ENCODE peak calls at places on chromosomes 4 and X, in five cellular contexts. U, M, J, H and Q are unnamed samples.

GRCh38 chr4:141731481-141731880 is 95.1 kb downstream of the IL15 start:
- DNase-seq in U (peak; percentile 41), M (no peak), J (no peak), H (no peak), Q (no peak)

GRCh38 chrX:13855689-13856425 is 39.0 kb upstream of the GPM6B start:
- DNase-seq in U (no peak), M (no peak), J (no peak), H (no peak), Q (no peak)

GRCh38 chr4:147924604-147925412 is 192.9 kb downstream of the ARHGAP10 start:
- DNase-seq in U (peak; percentile 40), M (peak; percentile 66), J (peak; percentile 4), H (no peak), Q (no peak)

GRCh38 chr4:112514079-112514448 is 1.9 kb downstream of the NEUROG2 start:
- DNase-seq in U (no peak), M (peak; percentile 33), J (no peak), H (no peak), Q (no peak)

GRCh38 chr4:26789208-26789607 is 71.4 kb upstream of the STIM2 start:
- DNase-seq in U (no peak), M (no peak), J (no peak), H (no peak), Q (no peak)

GRCh38 chrX:42615161-42615563 is 162.8 kb downstream of the PPP1R2C start:
- DNase-seq in U (no peak), M (no peak), J (no peak), H (no peak), Q (no peak)

GRCh38 chr4:40289366-40290188 is 45.6 kb upstream of the CHRNA9 start:
- DNase-seq in U (peak; percentile 3), M (no peak), J (no peak), H (no peak), Q (no peak)

GRCh38 chr4:145823743-145824142 is 114.9 kb downstream of the ZNF827 start:
- DNase-seq in U (no peak), M (no peak), J (no peak), H (no peak), Q (no peak)

GRCh38 chr4:158783775-158784174 is 14.9 kb downstream of the FNIP2 start:
- DNase-seq in U (peak; percentile 76), M (no peak), J (no peak), H (no peak), Q (no peak)

GRCh38 chrX:19886888-19887531 is 390 bp downstream of the SH3KBP1 start:
- DNase-seq in U (no peak), M (peak; percentile 67), J (peak; percentile 48), H (peak; percentile 49), Q (no peak)

GRCh38 chrX:73916931-73917657 is 354.1 kb downstream of the CHIC1 start:
- DNase-seq in U (peak; percentile 91), M (no peak), J (peak; percentile 41), H (no peak), Q (no peak)

GRCh38 chrX:46204721-46205422 is 340.3 kb downstream of the ZNF674 start:
- DNase-seq in U (no peak), M (no peak), J (no peak), H (no peak), Q (no peak)

GRCh38 chrX:2794336-2794735 is 34.4 kb upstream of the GYG2 start:
- DNase-seq in U (no peak), M (no peak), J (no peak), H (no peak), Q (no peak)

GRCh38 chr4:94665500-94666398 is 92.0 kb upstream of the BMPR1B start:
- DNase-seq in U (no peak), M (no peak), J (peak; percentile 24), H (no peak), Q (no peak)

GRCh38 chr4:66736593-66736992 is 808.7 kb downstream of the CENPC start:
- DNase-seq in U (no peak), M (no peak), J (no peak), H (no peak), Q (no peak)

GRCh38 chr4:60657041-60657440 is 543.1 kb upstream of the ADGRL3 start:
- DNase-seq in U (peak; percentile 1), M (no peak), J (no peak), H (no peak), Q (no peak)

GRCh38 chrX:55451990-55452824 is at the start of gene MAGEH1:
- DNase-seq in U (peak; percentile 79), M (peak; percentile 74), J (peak; percentile 46), H (peak; percentile 41), Q (peak; percentile 55)

GRCh38 chr4:125517831-125518230 is 203.1 kb downstream of the FAT4 start:
- DNase-seq in U (no peak), M (no peak), J (no peak), H (no peak), Q (no peak)

GRCh38 chrX:14449773-14450172 is 79.6 kb upstream of the GLRA2 start:
- DNase-seq in U (no peak), M (no peak), J (no peak), H (no peak), Q (no peak)

GRCh38 chr4:169144061-169144600 is 126.6 kb downstream of the SH3RF1 start:
- DNase-seq in U (no peak), M (no peak), J (no peak), H (no peak), Q (no peak)

GRCh38 chr4:23401572-23401971 is 488.3 kb downstream of the PPARGC1A start:
- DNase-seq in U (no peak), M (no peak), J (no peak), H (no peak), Q (no peak)

GRCh38 chr4:158823461-158823873 is 54.6 kb downstream of the FNIP2 start:
- DNase-seq in U (peak; percentile 58), M (no peak), J (no peak), H (no peak), Q (no peak)

GRCh38 chr4:120317713-120318112 is 251.1 kb upstream of the MAD2L1 start:
- DNase-seq in U (no peak), M (no peak), J (no peak), H (no peak), Q (no peak)

DNA sequence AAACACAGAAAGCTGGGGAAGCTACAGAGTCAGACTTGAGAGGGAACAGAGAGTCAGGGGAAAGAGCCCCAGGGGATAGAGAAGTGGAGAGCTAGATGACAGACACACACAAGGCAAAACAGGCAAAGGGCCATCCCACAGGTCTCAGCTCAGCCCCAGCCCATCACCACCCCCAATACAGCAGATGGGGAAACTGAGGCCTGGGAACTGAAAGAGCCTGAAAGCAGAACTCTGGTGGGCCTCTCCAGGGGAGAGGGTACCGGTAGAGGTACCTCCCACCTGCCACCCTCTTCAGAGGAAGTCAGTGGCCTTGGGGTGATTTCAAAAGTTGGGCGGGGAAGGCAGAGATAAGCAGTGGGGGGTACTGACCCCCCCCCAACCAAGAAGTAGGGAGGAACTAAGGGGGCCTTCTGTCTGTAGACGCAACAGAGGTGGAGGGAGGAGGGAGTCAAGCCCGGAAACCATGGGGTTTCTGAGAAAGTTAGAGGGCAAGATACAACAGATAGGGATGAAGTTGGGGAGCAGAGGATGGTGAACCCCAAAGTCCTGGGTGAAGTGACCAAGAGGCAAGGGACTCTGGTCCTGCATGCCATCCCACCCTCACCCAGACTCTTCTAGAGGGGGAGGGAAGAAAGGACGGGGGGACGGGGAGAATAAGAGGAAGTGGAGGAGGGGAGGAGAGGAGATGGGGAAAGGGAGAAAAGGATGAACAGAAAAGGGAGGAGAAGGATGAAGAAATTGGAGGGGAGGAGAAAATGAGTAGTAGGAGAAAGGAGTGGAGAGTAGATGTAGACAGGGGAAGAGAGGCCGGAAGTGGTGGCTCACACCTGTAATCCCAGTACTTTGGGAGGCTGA is 3.2 kb downstream of the GATA1 start:
- DNase-seq in U (no peak), M (no peak), J (no peak), H (no peak), Q (no peak)
- H3K4me3 ChIP-seq in U (no peak overlapping the region), M (no peak overlapping the region), J (no peak overlapping the region), H (peak overlapping the region; percentile 75), Q (no peak overlapping the region)

GRCh38 chr4:656651-657337 is 17.3 kb downstream of the ATP5ME start:
- DNase-seq in U (no peak), M (peak; percentile 81), J (no peak), H (no peak), Q (no peak)
- TF ChIP-seq RCOR1 in U (no peak), M (no peak), J (no peak), H (no peak), Q (no peak)

DNA sequence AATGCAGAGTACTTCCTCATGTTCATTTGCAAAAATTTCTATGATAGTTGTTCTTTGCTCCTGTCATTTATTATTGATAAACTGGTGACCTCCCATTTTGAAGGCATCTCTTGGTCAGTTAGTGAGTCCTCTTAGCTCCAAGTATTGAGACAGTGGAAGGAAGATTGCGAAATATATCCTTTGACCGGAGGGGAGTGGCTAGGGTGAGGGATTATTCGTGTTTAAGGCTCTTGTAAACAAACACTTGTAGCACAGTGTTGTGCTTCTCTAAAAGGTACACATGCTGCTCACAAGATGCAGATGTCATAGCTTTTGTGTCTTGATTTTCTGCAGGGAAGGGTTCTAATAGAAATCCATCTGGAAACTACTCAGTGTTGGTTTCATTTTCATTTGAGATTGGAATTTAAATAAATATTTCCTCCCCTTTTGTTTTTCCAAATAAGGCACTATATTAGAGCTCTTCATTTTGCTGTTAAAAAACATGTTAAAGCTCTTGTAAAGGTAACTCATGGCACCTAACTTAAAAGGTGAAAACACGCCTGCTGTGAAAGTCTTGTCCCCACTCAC is 21.8 kb downstream of the TXLNG start:
- DNase-seq in U (peak; percentile 68), M (no peak), J (peak; percentile 56), H (peak; percentile 37), Q (no peak)
- H3K4me3 ChIP-seq in U (peak overlapping the region; percentile 66), M (peak overlapping the region; percentile 53), J (peak overlapping the region; percentile 24), H (no peak overlapping the region), Q (no peak overlapping the region)

GRCh38 chr4:80140237-80140636 is 57.1 kb upstream of the PRDM8 start:
- DNase-seq in U (no peak), M (no peak), J (no peak), H (no peak), Q (no peak)

GRCh38 chr4:80136238-80136637 is 61.1 kb upstream of the PRDM8 start:
- DNase-seq in U (no peak), M (no peak), J (no peak), H (no peak), Q (no peak)

GRCh38 chr4:80139668-80140067 is 57.6 kb upstream of the PRDM8 start:
- DNase-seq in U (no peak), M (no peak), J (no peak), H (no peak), Q (no peak)

GRCh38 chr4:80137631-80138030 is 59.7 kb upstream of the PRDM8 start:
- DNase-seq in U (no peak), M (no peak), J (no peak), H (no peak), Q (no peak)

DNA sequence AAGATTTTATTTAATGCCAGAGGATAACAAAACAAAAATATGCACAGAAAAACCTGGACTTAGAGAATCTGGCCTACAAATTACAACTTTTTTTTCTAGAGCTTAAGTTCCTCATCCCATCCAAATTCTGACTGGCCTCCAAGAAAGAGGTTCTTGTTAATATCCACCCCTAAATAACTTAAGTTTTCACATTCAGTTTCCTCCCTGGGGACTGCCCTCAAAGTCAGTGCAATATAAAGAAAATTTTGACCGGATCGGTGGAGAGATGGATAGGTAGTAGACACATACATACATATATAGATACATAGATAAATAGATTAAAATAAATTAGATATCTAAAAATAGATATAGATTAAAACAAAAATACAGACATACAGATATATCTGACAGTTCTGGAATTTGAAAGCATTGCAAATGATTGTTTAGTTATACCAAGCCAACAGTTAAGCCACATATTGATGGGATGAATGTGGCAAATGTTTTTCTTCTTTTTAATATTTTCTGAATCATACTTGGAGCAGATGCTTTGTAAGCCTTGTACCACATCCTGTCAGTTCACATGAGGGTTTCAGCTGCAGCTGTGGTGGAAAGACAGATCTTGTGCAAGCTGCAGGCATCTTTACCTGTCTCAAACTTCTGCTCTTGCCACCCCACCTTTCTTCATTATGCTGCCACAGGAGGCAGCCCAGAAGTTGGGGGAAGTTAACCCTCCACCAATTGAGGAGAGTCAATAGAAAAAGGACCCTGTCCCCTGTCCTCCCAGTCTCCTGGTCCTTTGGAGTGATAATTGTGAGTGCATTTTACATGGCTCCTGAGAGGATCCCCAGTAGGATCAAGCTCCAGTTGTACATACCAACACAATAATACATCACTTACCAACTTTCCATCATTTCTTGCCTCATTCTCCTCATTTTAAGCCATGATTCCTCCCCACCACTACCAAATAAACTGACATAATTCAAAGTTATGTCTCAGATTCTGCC is 58.5 kb upstream of the PRDM8 start:
- DNase-seq in U (peak; percentile 82), M (no peak), J (no peak), H (no peak), Q (peak; percentile 12)
- TF ChIP-seq RCOR1 in U (no peak), M (no peak), J (no peak), H (no peak), Q (no peak)